ENCODE peak calls at places on chromosome 9, in ten cellular contexts. X is right lobe of liver, W is stomach, R is heart left ventricle, Q is IMR-90, M is ovary, F is suprapubic skin, L is uterus, N is gastrocnemius medialis, B is sigmoid colon. U is an unnamed sample. For H3K27me3, the result is how much of the 10 kb centered on the place peaks cover.

GRCh38 chr9:124284237-124284831 is 26.6 kb downstream of the NEK6 start:
- DNase-seq in M (no peak), L (no peak), N (no peak), W (no peak), X (no peak), Q (peak), R (no peak), B (no peak), F (no peak), U (no peak)

GRCh38 chr9:136808075-136808780 is 480 bp downstream of the RABL6 start:
- DNase-seq in L (no peak), Q (no peak), B (no peak), X (peak), F (no peak), M (peak), N (no peak), R (peak), W (peak), U (no peak)

GRCh38 chr9:120383999-120384924 is 195.7 kb downstream of the CDK5RAP2 start:
- DNase-seq in F (no peak), M (no peak), Q (peak), R (no peak), B (peak), L (no peak), N (no peak), W (peak), X (peak), U (no peak)

GRCh38 chr9:109923826-109924225 is 143.8 kb downstream of the PALM2AKAP2 start:
- DNase-seq in R (no peak), X (no peak), N (no peak), M (no peak), B (no peak), L (no peak), Q (no peak), W (no peak), F (no peak), U (no peak)

GRCh38 chr9:87795178-87795577 is 69.3 kb downstream of the CTSL start:
- DNase-seq in L (no peak), F (no peak), Q (no peak), R (no peak), M (no peak), W (no peak), X (no peak), B (no peak), N (no peak), U (no peak)

GRCh38 chr9:27280858-27281257 is 16.1 kb downstream of the EQTN start:
- DNase-seq in M (no peak), L (peak), Q (no peak), X (no peak), B (no peak), N (no peak), W (no peak), R (no peak), F (no peak), U (no peak)

GRCh38 chr9:77177894-77178794 is 810 bp downstream of the VPS13A start:
- DNase-seq in Q (peak), M (peak), L (peak), X (peak), N (peak), F (peak), B (peak), R (peak), W (peak), U (no peak)

GRCh38 chr9:83012578-83013260 is 50.2 kb downstream of the RASEF start:
- DNase-seq in X (no peak), L (no peak), B (no peak), R (no peak), W (no peak), F (no peak), Q (no peak), M (no peak), N (no peak), U (no peak)

GRCh38 chr9:130693426-130694191 is at the start of gene EXOSC2:
- DNase-seq in W (peak), X (peak), F (peak), L (peak), B (peak), Q (peak), N (peak), M (peak), R (peak), U (peak)
- TF ChIP-seq POLR2A in W (no peak), X (peak), F (no peak), L (no peak), B (peak), Q (peak), N (peak), M (peak), R (no peak), U (peak)

DNA sequence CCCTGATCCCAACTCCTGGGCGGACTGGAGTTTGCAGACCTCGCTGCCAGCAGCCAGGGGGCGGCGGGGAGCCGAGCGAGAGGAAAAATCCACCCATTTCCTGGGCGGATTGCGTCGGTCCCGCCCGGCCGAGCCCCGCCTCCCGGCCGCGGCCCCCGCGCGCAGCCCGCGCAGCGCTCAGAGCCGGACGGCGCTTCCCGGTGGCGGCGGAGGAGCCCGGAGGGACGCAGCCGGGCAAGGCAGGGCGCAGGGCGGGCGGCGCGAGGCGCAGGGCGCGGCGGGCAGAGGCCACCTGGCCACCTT is at the start of gene OLFM1:
- DNase-seq in B (peak), N (peak), F (peak), Q (peak), W (peak), R (peak), L (peak), M (peak), X (peak), U (peak)
- H3K27me3 ChIP-seq in B (under half), N (under half), F (half or more), Q (under half), W (under half), R (under half), L (under half), M (under half), X (under half), U (under half)

GRCh38 chr9:4667681-4668080 is 1.4 kb upstream of the SPATA6L start:
- DNase-seq in X (no peak), F (no peak), L (no peak), M (no peak), W (no peak), R (no peak), Q (no peak), N (no peak), B (no peak), U (no peak)

GRCh38 chr9:4668604-4669003 is 2.3 kb upstream of the SPATA6L start:
- DNase-seq in Q (no peak), R (no peak), X (no peak), N (no peak), F (no peak), M (no peak), L (no peak), B (no peak), W (no peak), U (no peak)

GRCh38 chr9:4665357-4665756 is 923 bp downstream of the SPATA6L start:
- DNase-seq in B (no peak), W (no peak), M (no peak), L (no peak), R (no peak), F (no peak), X (no peak), Q (peak), N (no peak), U (no peak)

GRCh38 chr9:4663956-4664355 is 1.9 kb downstream of the PLPP6 start:
- DNase-seq in R (no peak), B (no peak), N (no peak), X (no peak), Q (no peak), M (no peak), L (no peak), W (no peak), F (no peak), U (no peak)

GRCh38 chr9:4666042-4666699 is at the start of gene SPATA6L:
- DNase-seq in R (peak), L (peak), F (peak), B (peak), W (peak), N (no peak), Q (peak), M (peak), X (peak), U (no peak)
- TF ChIP-seq POLR2A in R (no peak), L (peak), F (no peak), B (no peak), W (peak), N (no peak), Q (no peak), M (no peak), X (peak), U (no peak)

DNA sequence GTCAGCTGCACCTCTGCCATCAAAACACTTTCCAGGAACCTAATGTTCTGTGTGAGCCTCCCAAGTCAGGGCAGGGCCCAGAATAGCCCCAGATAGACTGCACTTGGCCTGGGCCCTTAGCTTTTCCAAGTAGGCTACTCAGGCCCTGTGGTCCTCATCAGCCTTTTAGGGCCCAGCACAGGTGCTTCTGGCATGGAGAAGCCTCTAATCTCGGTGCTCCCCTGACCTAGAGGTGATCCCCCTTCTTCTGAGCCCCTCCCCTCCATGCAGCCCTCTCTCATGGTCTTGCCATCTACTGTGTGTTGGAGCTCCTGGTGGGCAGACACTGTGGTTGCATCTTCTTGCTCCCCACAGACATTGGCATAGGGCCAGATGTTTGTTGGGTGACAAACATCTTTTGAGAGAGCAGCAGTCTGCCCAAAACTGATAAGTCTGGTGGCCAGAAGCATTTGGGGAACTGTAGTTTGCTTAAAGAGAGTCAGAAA is 28.1 kb downstream of the FRMPD1 start:
- DNase-seq in M (no peak), F (no peak), B (no peak), W (no peak), Q (no peak), L (no peak), R (peak), N (peak), X (no peak), U (no peak)
- H3K27me3 ChIP-seq in M (under half), F (under half), B (under half), W (under half), Q (under half), L (under half), R (under half), N (under half), X (under half), U (under half)